ENCODE peak calls at places on chromosome 12, in four cellular contexts. A, Y, I and E are unnamed samples.

GRCh38 chr12:47797432-47797831 is 22.3 kb downstream of the HDAC7 start:
- DNase-seq in A (peak; percentile 63), Y (peak; percentile 38), I (no peak), E (peak; percentile 56)

GRCh38 chr12:2795291-2796186 is 769 bp downstream of the FKBP4 start:
- DNase-seq in A (peak; percentile 91), Y (peak; percentile 69), I (peak; percentile 57), E (peak; percentile 79)

GRCh38 chr12:54868690-54869089 is 14.4 kb downstream of the MUCL1 start:
- DNase-seq in A (no peak), Y (no peak), I (no peak), E (no peak)

GRCh38 chr12:119088917-119089667 is 89.6 kb upstream of the HSPB8 start:
- DNase-seq in A (no peak), Y (no peak), I (no peak), E (no peak)

GRCh38 chr12:132004946-132005345 is 55.2 kb downstream of the EP400 start:
- DNase-seq in A (no peak), Y (no peak), I (no peak), E (no peak)

GRCh38 chr12:113910751-113911272 is 55.3 kb downstream of the RBM19 start:
- DNase-seq in A (no peak), Y (no peak), I (no peak), E (no peak)

GRCh38 chr12:24172773-24173447 is 223.4 kb upstream of the SOX5 start:
- DNase-seq in A (no peak), Y (no peak), I (no peak), E (peak; percentile 10)

GRCh38 chr12:121773011-121773777 is 20.3 kb downstream of the RHOF start:
- DNase-seq in A (peak; percentile 79), Y (peak; percentile 71), I (no peak), E (peak; percentile 82)

GRCh38 chr12:52385226-52385702 is at the start of gene KRT84:
- DNase-seq in A (no peak), Y (no peak), I (no peak), E (no peak)

GRCh38 chr12:62522984-62523383 is 56.4 kb downstream of the MON2 start:
- DNase-seq in A (no peak), Y (no peak), I (no peak), E (no peak)

GRCh38 chr12:112664569-112664968 is 127.0 kb upstream of the RPH3A start:
- DNase-seq in A (no peak), Y (no peak), I (no peak), E (no peak)

GRCh38 chr12:51417826-51418225 is 6.8 kb upstream of the SLC4A8 start:
- DNase-seq in A (no peak), Y (no peak), I (no peak), E (no peak)

GRCh38 chr12:116059901-116060300 is 217.6 kb downstream of the MED13L start:
- DNase-seq in A (no peak), Y (no peak), I (no peak), E (no peak)

GRCh38 chr12:87092421-87092820 is 836.2 kb upstream of the MGAT4C start:
- DNase-seq in A (no peak), Y (no peak), I (no peak), E (no peak)

GRCh38 chr12:33129500-33129899 is 232.9 kb upstream of the PKP2 start:
- DNase-seq in A (no peak), Y (no peak), I (no peak), E (no peak)

GRCh38 chr12:107359382-107359781 is 266.0 kb upstream of the CRY1 start:
- DNase-seq in A (no peak), Y (no peak), I (peak; percentile 45), E (no peak)

GRCh38 chr12:67885370-67886169 is 103.7 kb upstream of the IFNG-AS1 start:
- DNase-seq in A (no peak), Y (no peak), I (no peak), E (no peak)

GRCh38 chr12:52007158-52007921 is 594 bp downstream of the TAMALIN start:
- DNase-seq in A (peak; percentile 70), Y (peak; percentile 51), I (no peak), E (no peak)

GRCh38 chr12:62934799-62935674 is at the start of gene PPM1H:
- DNase-seq in A (peak; percentile 83), Y (peak; percentile 2), I (peak; percentile 59), E (peak; percentile 63)

GRCh38 chr12:42484996-42485395 is 104.5 kb downstream of the PRICKLE1 start:
- DNase-seq in A (no peak), Y (no peak), I (no peak), E (no peak)